ENCODE peak calls at places on chromosomes 1 and 21, in five cellular contexts. One of them, this sample, is unnamed.

GRCh38 chr1:237921290-237921689 is 30.6 kb upstream of the ZP4 start:
- DNase-seq in hepatocyte: no peak
- DNase-seq in brain microvascular endothelial cell: no peak
- DNase-seq in adrenal gland: no peak
- DNase-seq in mesothelial cell of epicardium: no peak
- DNase-seq in this sample: no peak

GRCh38 chr1:207031632-207032258 is 811 bp downstream of the C1orf116 start:
- DNase-seq in hepatocyte: no peak
- DNase-seq in brain microvascular endothelial cell: no peak
- DNase-seq in adrenal gland: no peak
- DNase-seq in mesothelial cell of epicardium: no peak
- DNase-seq in this sample: no peak

GRCh38 chr1:205061665-205062069 is 18.7 kb downstream of the CNTN2 start:
- DNase-seq in hepatocyte: peak; percentile 89
- DNase-seq in brain microvascular endothelial cell: peak; percentile 71
- DNase-seq in adrenal gland: peak; percentile 77
- DNase-seq in mesothelial cell of epicardium: peak; percentile 58
- DNase-seq in this sample: peak; percentile 92

GRCh38 chr21:31455506-31455905 is 111.4 kb upstream of the TIAM1 start:
- DNase-seq in hepatocyte: no peak
- DNase-seq in brain microvascular endothelial cell: no peak
- DNase-seq in adrenal gland: no peak
- DNase-seq in mesothelial cell of epicardium: no peak
- DNase-seq in this sample: no peak

GRCh38 chr1:90488451-90488850 is 228.7 kb downstream of the BARHL2 start:
- DNase-seq in hepatocyte: no peak
- DNase-seq in brain microvascular endothelial cell: peak; percentile 33
- DNase-seq in adrenal gland: no peak
- DNase-seq in mesothelial cell of epicardium: no peak
- DNase-seq in this sample: no peak

GRCh38 chr1:226223157-226223785 is at the start of gene MIXL1:
- DNase-seq in hepatocyte: peak; percentile 22
- DNase-seq in brain microvascular endothelial cell: no peak
- DNase-seq in adrenal gland: no peak
- DNase-seq in mesothelial cell of epicardium: no peak
- DNase-seq in this sample: no peak

GRCh38 chr1:86156571-86157455 is at the start of gene COL24A1:
- DNase-seq in hepatocyte: peak; percentile 69
- DNase-seq in brain microvascular endothelial cell: peak; percentile 54
- DNase-seq in adrenal gland: peak; percentile 31
- DNase-seq in mesothelial cell of epicardium: peak; percentile 19
- DNase-seq in this sample: peak; percentile 85

GRCh38 chr1:238811211-238811610 is 575.2 kb upstream of the CHRM3 start:
- DNase-seq in hepatocyte: no peak
- DNase-seq in brain microvascular endothelial cell: no peak
- DNase-seq in adrenal gland: no peak
- DNase-seq in mesothelial cell of epicardium: no peak
- DNase-seq in this sample: no peak

GRCh38 chr1:53134042-53134485 is 8.4 kb downstream of the SLC1A7 start:
- DNase-seq in hepatocyte: no peak
- DNase-seq in brain microvascular endothelial cell: no peak
- DNase-seq in adrenal gland: no peak
- DNase-seq in mesothelial cell of epicardium: no peak
- DNase-seq in this sample: no peak

GRCh38 chr1:1937549-1938275 is 18.6 kb upstream of the TMEM52 start:
- DNase-seq in hepatocyte: peak; percentile 1
- DNase-seq in brain microvascular endothelial cell: no peak
- DNase-seq in adrenal gland: no peak
- DNase-seq in mesothelial cell of epicardium: no peak
- DNase-seq in this sample: no peak

GRCh38 chr1:167482184-167482583 is 36.1 kb downstream of the CD247 start:
- DNase-seq in hepatocyte: no peak
- DNase-seq in brain microvascular endothelial cell: no peak
- DNase-seq in adrenal gland: no peak
- DNase-seq in mesothelial cell of epicardium: no peak
- DNase-seq in this sample: no peak

GRCh38 chr1:230233786-230234185 is 166.7 kb downstream of the GALNT2 start:
- DNase-seq in hepatocyte: no peak
- DNase-seq in brain microvascular endothelial cell: no peak
- DNase-seq in adrenal gland: no peak
- DNase-seq in mesothelial cell of epicardium: no peak
- DNase-seq in this sample: no peak

GRCh38 chr1:9251501-9251900 is 16.9 kb downstream of the H6PD start:
- DNase-seq in hepatocyte: no peak
- DNase-seq in brain microvascular endothelial cell: no peak
- DNase-seq in adrenal gland: no peak
- DNase-seq in mesothelial cell of epicardium: no peak
- DNase-seq in this sample: no peak

DNA sequence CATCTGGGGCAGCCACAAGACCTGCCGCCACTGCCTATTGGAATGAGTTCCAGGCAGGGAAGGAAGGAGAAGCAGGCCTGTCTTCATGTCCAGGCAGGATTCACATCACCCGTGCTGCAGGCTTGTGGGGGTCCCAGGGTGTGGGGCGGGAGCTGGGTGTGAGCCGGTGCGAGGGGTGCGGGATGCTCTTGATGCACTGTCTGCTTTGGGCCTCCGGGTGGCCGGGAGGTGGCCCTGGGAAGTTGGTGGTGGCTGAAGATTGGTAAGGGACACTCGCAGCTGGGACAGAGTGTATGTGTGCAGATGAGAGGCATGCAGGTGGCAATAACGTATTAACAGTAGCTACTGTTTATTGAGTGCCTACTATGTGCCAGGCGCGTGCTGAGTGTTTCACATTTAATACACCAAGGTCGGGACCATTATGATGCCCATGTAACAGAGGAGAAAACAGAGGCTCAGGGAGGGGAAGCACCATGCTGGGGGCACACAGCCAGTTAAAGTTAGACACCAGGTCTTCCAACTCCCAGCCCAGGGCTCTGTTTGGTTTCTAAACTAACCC is 3.3 kb downstream of the CROCC start:
- DNase-seq in hepatocyte: no peak
- DNase-seq in brain microvascular endothelial cell: no peak
- DNase-seq in adrenal gland: no peak
- DNase-seq in mesothelial cell of epicardium: no peak
- DNase-seq in this sample: no peak
- TF ChIP-seq CTCF in hepatocyte: no peak
- TF ChIP-seq CTCF in brain microvascular endothelial cell: peak; percentile 30
- TF ChIP-seq CTCF in adrenal gland: no peak
- TF ChIP-seq CTCF in mesothelial cell of epicardium: no peak
- TF ChIP-seq CTCF in this sample: no peak

DNA sequence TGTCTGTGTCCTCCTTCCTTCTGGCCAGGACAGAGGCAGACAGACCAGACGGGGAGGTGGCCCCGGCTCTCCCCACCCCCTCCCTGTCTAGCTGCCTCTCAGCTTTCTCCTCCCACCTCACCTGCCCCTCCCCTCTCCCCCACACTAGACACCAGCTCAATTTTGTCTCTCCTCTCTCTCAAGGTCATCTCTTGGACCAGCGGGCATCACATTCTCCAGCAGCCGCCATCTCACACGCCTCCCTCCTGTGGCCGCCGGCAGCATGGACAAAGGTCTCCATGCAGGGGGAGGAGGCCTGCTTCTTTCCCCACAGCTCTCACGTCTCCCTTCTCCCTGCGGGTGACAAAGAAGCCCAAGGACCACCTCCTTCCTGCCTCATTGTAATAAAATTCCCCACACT is 14.5 kb downstream of the OPTC start:
- DNase-seq in hepatocyte: peak; percentile 67
- DNase-seq in brain microvascular endothelial cell: no peak
- DNase-seq in adrenal gland: no peak
- DNase-seq in mesothelial cell of epicardium: no peak
- DNase-seq in this sample: no peak
- TF ChIP-seq CTCF in hepatocyte: no peak
- TF ChIP-seq CTCF in brain microvascular endothelial cell: peak; percentile 48
- TF ChIP-seq CTCF in adrenal gland: no peak
- TF ChIP-seq CTCF in mesothelial cell of epicardium: no peak
- TF ChIP-seq CTCF in this sample: no peak

GRCh38 chr1:6459850-6460265 is 6.1 kb downstream of the TNFRSF25 start:
- DNase-seq in hepatocyte: no peak
- DNase-seq in brain microvascular endothelial cell: no peak
- DNase-seq in adrenal gland: no peak
- DNase-seq in mesothelial cell of epicardium: no peak
- DNase-seq in this sample: no peak

GRCh38 chr1:6450005-6450450 is 15.9 kb downstream of the TNFRSF25 start:
- DNase-seq in hepatocyte: no peak
- DNase-seq in brain microvascular endothelial cell: no peak
- DNase-seq in adrenal gland: no peak
- DNase-seq in mesothelial cell of epicardium: no peak
- DNase-seq in this sample: no peak

GRCh38 chr1:6450943-6451373 is 15.0 kb downstream of the TNFRSF25 start:
- DNase-seq in hepatocyte: peak; percentile 76
- DNase-seq in brain microvascular endothelial cell: no peak
- DNase-seq in adrenal gland: no peak
- DNase-seq in mesothelial cell of epicardium: no peak
- DNase-seq in this sample: no peak

GRCh38 chr1:6456800-6457466 is 9.0 kb downstream of the TNFRSF25 start:
- DNase-seq in hepatocyte: no peak
- DNase-seq in brain microvascular endothelial cell: no peak
- DNase-seq in adrenal gland: no peak
- DNase-seq in mesothelial cell of epicardium: no peak
- DNase-seq in this sample: no peak

GRCh38 chr1:6454856-6455751 is 10.9 kb downstream of the TNFRSF25 start:
- DNase-seq in hepatocyte: no peak
- DNase-seq in brain microvascular endothelial cell: no peak
- DNase-seq in adrenal gland: no peak
- DNase-seq in mesothelial cell of epicardium: no peak
- DNase-seq in this sample: no peak
- TF ChIP-seq CTCF in hepatocyte: no peak
- TF ChIP-seq CTCF in brain microvascular endothelial cell: no peak
- TF ChIP-seq CTCF in adrenal gland: no peak
- TF ChIP-seq CTCF in mesothelial cell of epicardium: no peak
- TF ChIP-seq CTCF in this sample: no peak

GRCh38 chr1:15158506-15159165 is 5.1 kb downstream of the TMEM51 start:
- DNase-seq in hepatocyte: peak; percentile 70
- DNase-seq in brain microvascular endothelial cell: peak; percentile 84
- DNase-seq in adrenal gland: peak; percentile 57
- DNase-seq in mesothelial cell of epicardium: no peak
- DNase-seq in this sample: no peak

GRCh38 chr1:15155760-15156743 is 2.5 kb downstream of the TMEM51 start:
- DNase-seq in hepatocyte: no peak
- DNase-seq in brain microvascular endothelial cell: no peak
- DNase-seq in adrenal gland: no peak
- DNase-seq in mesothelial cell of epicardium: no peak
- DNase-seq in this sample: no peak

GRCh38 chr1:15157524-15158399 is 4.2 kb downstream of the TMEM51 start:
- DNase-seq in hepatocyte: no peak
- DNase-seq in brain microvascular endothelial cell: no peak
- DNase-seq in adrenal gland: no peak
- DNase-seq in mesothelial cell of epicardium: no peak
- DNase-seq in this sample: no peak

GRCh38 chr1:15156807-15157380 is 3.3 kb downstream of the TMEM51 start:
- DNase-seq in hepatocyte: no peak
- DNase-seq in brain microvascular endothelial cell: no peak
- DNase-seq in adrenal gland: no peak
- DNase-seq in mesothelial cell of epicardium: no peak
- DNase-seq in this sample: no peak

DNA sequence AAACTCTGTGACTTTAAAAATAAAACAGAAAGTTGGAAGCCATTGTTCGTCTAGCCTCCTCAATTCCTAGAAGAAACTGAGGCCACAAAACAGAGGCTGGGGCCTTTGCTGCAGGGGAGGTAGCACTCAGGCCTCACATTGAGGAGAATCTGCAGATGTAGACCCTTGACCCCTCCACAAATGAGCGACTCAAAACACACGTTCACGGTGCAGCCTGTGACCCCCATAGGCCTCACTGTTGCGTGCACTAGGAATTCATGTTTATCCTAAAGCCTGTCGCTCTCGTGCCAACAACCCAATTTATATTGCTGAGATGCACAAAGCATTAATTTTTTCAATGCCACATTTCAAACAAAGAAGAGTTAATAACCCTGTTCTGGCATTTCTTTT is 5.6 kb downstream of the TMEM51 start:
- DNase-seq in hepatocyte: no peak
- DNase-seq in brain microvascular endothelial cell: no peak
- DNase-seq in adrenal gland: no peak
- DNase-seq in mesothelial cell of epicardium: no peak
- DNase-seq in this sample: no peak
- TF ChIP-seq CTCF in hepatocyte: no peak
- TF ChIP-seq CTCF in brain microvascular endothelial cell: no peak
- TF ChIP-seq CTCF in adrenal gland: no peak
- TF ChIP-seq CTCF in mesothelial cell of epicardium: no peak
- TF ChIP-seq CTCF in this sample: no peak

GRCh38 chr1:97314685-97315084 is 593.1 kb downstream of the PTBP2 start:
- DNase-seq in hepatocyte: no peak
- DNase-seq in brain microvascular endothelial cell: no peak
- DNase-seq in adrenal gland: no peak
- DNase-seq in mesothelial cell of epicardium: no peak
- DNase-seq in this sample: no peak
- TF ChIP-seq CTCF in hepatocyte: no peak
- TF ChIP-seq CTCF in brain microvascular endothelial cell: no peak
- TF ChIP-seq CTCF in adrenal gland: no peak
- TF ChIP-seq CTCF in mesothelial cell of epicardium: no peak
- TF ChIP-seq CTCF in this sample: no peak

DNA sequence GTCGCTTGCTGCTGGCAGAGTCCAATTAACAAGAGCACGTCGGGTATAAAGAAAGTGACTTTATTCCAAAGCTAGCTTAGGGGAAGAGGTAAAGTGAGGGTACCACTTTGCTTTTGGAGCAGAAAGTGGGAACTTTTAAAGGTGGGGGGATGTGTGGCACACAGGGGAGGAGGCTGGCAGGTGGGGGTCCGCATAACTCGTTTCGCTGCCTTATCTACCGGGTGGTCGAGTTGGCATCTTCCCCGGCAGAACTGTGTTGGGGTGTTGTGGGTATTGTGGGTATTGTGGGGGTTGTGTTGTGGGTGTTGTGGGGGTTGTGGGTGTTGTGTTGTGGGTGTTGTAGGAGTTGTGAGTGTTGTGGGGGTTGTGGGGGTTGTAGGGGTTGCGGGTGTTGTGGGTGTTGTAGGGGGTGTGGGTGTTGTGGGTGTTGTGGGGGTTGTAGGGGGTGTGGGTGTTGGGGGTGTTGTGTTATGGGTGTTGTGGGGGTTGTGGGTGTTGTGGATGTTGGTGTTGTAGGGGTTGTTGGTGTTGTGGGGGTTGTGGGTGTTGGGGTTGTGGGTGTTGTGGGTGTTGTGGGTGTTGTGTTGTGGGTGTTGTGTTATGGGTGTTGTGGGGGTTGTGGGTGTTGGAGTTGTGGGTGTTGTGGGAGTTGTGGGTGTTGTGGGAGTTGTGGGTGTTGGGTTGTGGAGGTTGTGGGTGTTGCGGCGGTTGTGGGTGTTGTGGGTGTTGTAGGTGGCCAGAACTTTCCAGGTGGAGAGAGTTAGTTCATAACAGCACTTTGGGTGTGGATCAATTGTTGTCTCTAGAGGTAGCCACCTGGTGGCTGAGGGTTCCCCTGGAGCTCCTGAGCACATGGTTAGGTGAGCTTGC is 52.7 kb downstream of the AGPAT3 start:
- DNase-seq in hepatocyte: no peak
- DNase-seq in brain microvascular endothelial cell: no peak
- DNase-seq in adrenal gland: no peak
- DNase-seq in mesothelial cell of epicardium: no peak
- DNase-seq in this sample: no peak
- TF ChIP-seq CTCF in hepatocyte: no peak
- TF ChIP-seq CTCF in brain microvascular endothelial cell: no peak
- TF ChIP-seq CTCF in adrenal gland: no peak
- TF ChIP-seq CTCF in mesothelial cell of epicardium: no peak
- TF ChIP-seq CTCF in this sample: no peak

This sample was measured in osteocyte.